ENCODE peak calls at places on chromosomes 11 and 22, in six cellular contexts. One of them, this sample, is unnamed.

GRCh38 chr11:24422371-24422770 is 74.5 kb upstream of the LUZP2 start:
- DNase-seq in IMR-90: peak
- DNase-seq in spleen: no peak
- DNase-seq in tibial nerve: no peak
- DNase-seq in A549: no peak
- DNase-seq in body of pancreas: no peak
- DNase-seq in this sample: no peak

GRCh38 chr11:114180301-114181055 is 115.7 kb upstream of the NNMT start:
- DNase-seq in IMR-90: no peak
- DNase-seq in spleen: no peak
- DNase-seq in tibial nerve: no peak
- DNase-seq in A549: no peak
- DNase-seq in body of pancreas: peak
- DNase-seq in this sample: no peak

GRCh38 chr22:48089601-48090331 is 1327.3 kb downstream of the TBC1D22A start:
- DNase-seq in IMR-90: no peak
- DNase-seq in spleen: peak
- DNase-seq in tibial nerve: peak
- DNase-seq in A549: peak
- DNase-seq in body of pancreas: peak
- DNase-seq in this sample: peak

GRCh38 chr11:62753736-62754603 is at the start of gene ZBTB3:
- DNase-seq in IMR-90: peak
- DNase-seq in spleen: peak
- DNase-seq in tibial nerve: peak
- DNase-seq in A549: peak
- DNase-seq in body of pancreas: peak
- DNase-seq in this sample: peak

GRCh38 chr22:30372915-30373314 is 14.3 kb downstream of the RNF215 start:
- DNase-seq in IMR-90: no peak
- DNase-seq in spleen: no peak
- DNase-seq in tibial nerve: no peak
- DNase-seq in A549: no peak
- DNase-seq in body of pancreas: no peak
- DNase-seq in this sample: no peak

GRCh38 chr11:104451193-104451592 is 287.2 kb upstream of the PDGFD start:
- DNase-seq in IMR-90: no peak
- DNase-seq in spleen: no peak
- DNase-seq in tibial nerve: no peak
- DNase-seq in A549: no peak
- DNase-seq in body of pancreas: peak
- DNase-seq in this sample: no peak

GRCh38 chr11:86740628-86741488 is 59.5 kb upstream of the PRSS23 start:
- DNase-seq in IMR-90: peak
- DNase-seq in spleen: no peak
- DNase-seq in tibial nerve: peak
- DNase-seq in A549: peak
- DNase-seq in body of pancreas: peak
- DNase-seq in this sample: no peak

GRCh38 chr11:86666193-86666592 is 6.2 kb downstream of the ME3 start:
- DNase-seq in IMR-90: no peak
- DNase-seq in spleen: no peak
- DNase-seq in tibial nerve: no peak
- DNase-seq in A549: no peak
- DNase-seq in body of pancreas: no peak
- DNase-seq in this sample: no peak

GRCh38 chr11:92380882-92381281 is 156.3 kb downstream of the FAT3 start:
- DNase-seq in IMR-90: peak
- DNase-seq in spleen: no peak
- DNase-seq in tibial nerve: no peak
- DNase-seq in A549: no peak
- DNase-seq in body of pancreas: no peak
- DNase-seq in this sample: no peak

GRCh38 chr11:59957094-59957493 is 6.7 kb upstream of the OOSP4A start:
- DNase-seq in IMR-90: no peak
- DNase-seq in spleen: no peak
- DNase-seq in tibial nerve: no peak
- DNase-seq in A549: no peak
- DNase-seq in body of pancreas: no peak
- DNase-seq in this sample: no peak

GRCh38 chr11:64712430-64713030 is 10.5 kb downstream of the NRXN2 start:
- DNase-seq in IMR-90: no peak
- DNase-seq in spleen: no peak
- DNase-seq in tibial nerve: no peak
- DNase-seq in A549: no peak
- DNase-seq in body of pancreas: no peak
- DNase-seq in this sample: no peak

GRCh38 chr11:86695391-86695790 is 23.0 kb upstream of the ME3 start:
- DNase-seq in IMR-90: peak
- DNase-seq in spleen: no peak
- DNase-seq in tibial nerve: no peak
- DNase-seq in A549: no peak
- DNase-seq in body of pancreas: no peak
- DNase-seq in this sample: no peak

GRCh38 chr11:71342951-71343827 is 90.8 kb upstream of the SHANK2 start:
- DNase-seq in IMR-90: peak
- DNase-seq in spleen: peak
- DNase-seq in tibial nerve: no peak
- DNase-seq in A549: peak
- DNase-seq in body of pancreas: peak
- DNase-seq in this sample: peak

GRCh38 chr11:44190883-44191230 is 95.4 kb downstream of the EXT2 start:
- DNase-seq in IMR-90: peak
- DNase-seq in spleen: no peak
- DNase-seq in tibial nerve: no peak
- DNase-seq in A549: no peak
- DNase-seq in body of pancreas: no peak
- DNase-seq in this sample: no peak

GRCh38 chr22:50182176-50183081 is 3.3 kb upstream of the TRABD start:
- DNase-seq in IMR-90: no peak
- DNase-seq in spleen: peak
- DNase-seq in tibial nerve: no peak
- DNase-seq in A549: no peak
- DNase-seq in body of pancreas: peak
- DNase-seq in this sample: no peak

GRCh38 chr22:49577168-49578060 is 250.3 kb downstream of the BRD1 start:
- DNase-seq in IMR-90: no peak
- DNase-seq in spleen: peak
- DNase-seq in tibial nerve: no peak
- DNase-seq in A549: no peak
- DNase-seq in body of pancreas: no peak
- DNase-seq in this sample: no peak

GRCh38 chr11:1150769-1151365 is 6.9 kb upstream of the MUC5AC start:
- DNase-seq in IMR-90: peak
- DNase-seq in spleen: no peak
- DNase-seq in tibial nerve: peak
- DNase-seq in A549: no peak
- DNase-seq in body of pancreas: no peak
- DNase-seq in this sample: no peak

GRCh38 chr11:111026241-111026640 is 219.3 kb upstream of the POU2AF2 start:
- DNase-seq in IMR-90: no peak
- DNase-seq in spleen: no peak
- DNase-seq in tibial nerve: no peak
- DNase-seq in A549: no peak
- DNase-seq in body of pancreas: no peak
- DNase-seq in this sample: no peak

GRCh38 chr22:37187552-37187890 is 526 bp downstream of the C1QTNF6 start:
- DNase-seq in IMR-90: peak
- DNase-seq in spleen: no peak
- DNase-seq in tibial nerve: no peak
- DNase-seq in A549: no peak
- DNase-seq in body of pancreas: no peak
- DNase-seq in this sample: no peak

GRCh38 chr22:24706050-24706449 is 68.5 kb downstream of the PIWIL3 start:
- DNase-seq in IMR-90: no peak
- DNase-seq in spleen: no peak
- DNase-seq in tibial nerve: no peak
- DNase-seq in A549: no peak
- DNase-seq in body of pancreas: no peak
- DNase-seq in this sample: no peak

GRCh38 chr11:9091044-9091936 is at the start of gene SCUBE2:
- DNase-seq in IMR-90: no peak
- DNase-seq in spleen: peak
- DNase-seq in tibial nerve: no peak
- DNase-seq in A549: peak
- DNase-seq in body of pancreas: no peak
- DNase-seq in this sample: no peak

GRCh38 chr11:19808076-19808911 is 95.7 kb downstream of the NAV2 start:
- DNase-seq in IMR-90: no peak
- DNase-seq in spleen: no peak
- DNase-seq in tibial nerve: no peak
- DNase-seq in A549: no peak
- DNase-seq in body of pancreas: no peak
- DNase-seq in this sample: no peak

GRCh38 chr22:41448189-41448808 is 1.7 kb upstream of the TOB2 start:
- DNase-seq in IMR-90: peak
- DNase-seq in spleen: peak
- DNase-seq in tibial nerve: peak
- DNase-seq in A549: peak
- DNase-seq in body of pancreas: peak
- DNase-seq in this sample: peak
- TF ChIP-seq POLR2A in IMR-90: no peak
- TF ChIP-seq POLR2A in spleen: peak
- TF ChIP-seq POLR2A in tibial nerve: peak
- TF ChIP-seq POLR2A in A549: no peak
- TF ChIP-seq POLR2A in body of pancreas: peak
- TF ChIP-seq POLR2A in this sample: peak

GRCh38 chr11:69383946-69384547 is 90.1 kb downstream of the MYEOV start:
- DNase-seq in IMR-90: no peak
- DNase-seq in spleen: peak
- DNase-seq in tibial nerve: no peak
- DNase-seq in A549: no peak
- DNase-seq in body of pancreas: no peak
- DNase-seq in this sample: no peak

GRCh38 chr11:69380921-69381581 is 87.1 kb downstream of the MYEOV start:
- DNase-seq in IMR-90: no peak
- DNase-seq in spleen: peak
- DNase-seq in tibial nerve: no peak
- DNase-seq in A549: no peak
- DNase-seq in body of pancreas: no peak
- DNase-seq in this sample: no peak

GRCh38 chr11:69383372-69383771 is 89.4 kb downstream of the MYEOV start:
- DNase-seq in IMR-90: no peak
- DNase-seq in spleen: peak
- DNase-seq in tibial nerve: no peak
- DNase-seq in A549: no peak
- DNase-seq in body of pancreas: no peak
- DNase-seq in this sample: no peak

GRCh38 chr11:69381681-69382130 is 87.8 kb downstream of the MYEOV start:
- DNase-seq in IMR-90: no peak
- DNase-seq in spleen: peak
- DNase-seq in tibial nerve: no peak
- DNase-seq in A549: no peak
- DNase-seq in body of pancreas: no peak
- DNase-seq in this sample: no peak

DNA sequence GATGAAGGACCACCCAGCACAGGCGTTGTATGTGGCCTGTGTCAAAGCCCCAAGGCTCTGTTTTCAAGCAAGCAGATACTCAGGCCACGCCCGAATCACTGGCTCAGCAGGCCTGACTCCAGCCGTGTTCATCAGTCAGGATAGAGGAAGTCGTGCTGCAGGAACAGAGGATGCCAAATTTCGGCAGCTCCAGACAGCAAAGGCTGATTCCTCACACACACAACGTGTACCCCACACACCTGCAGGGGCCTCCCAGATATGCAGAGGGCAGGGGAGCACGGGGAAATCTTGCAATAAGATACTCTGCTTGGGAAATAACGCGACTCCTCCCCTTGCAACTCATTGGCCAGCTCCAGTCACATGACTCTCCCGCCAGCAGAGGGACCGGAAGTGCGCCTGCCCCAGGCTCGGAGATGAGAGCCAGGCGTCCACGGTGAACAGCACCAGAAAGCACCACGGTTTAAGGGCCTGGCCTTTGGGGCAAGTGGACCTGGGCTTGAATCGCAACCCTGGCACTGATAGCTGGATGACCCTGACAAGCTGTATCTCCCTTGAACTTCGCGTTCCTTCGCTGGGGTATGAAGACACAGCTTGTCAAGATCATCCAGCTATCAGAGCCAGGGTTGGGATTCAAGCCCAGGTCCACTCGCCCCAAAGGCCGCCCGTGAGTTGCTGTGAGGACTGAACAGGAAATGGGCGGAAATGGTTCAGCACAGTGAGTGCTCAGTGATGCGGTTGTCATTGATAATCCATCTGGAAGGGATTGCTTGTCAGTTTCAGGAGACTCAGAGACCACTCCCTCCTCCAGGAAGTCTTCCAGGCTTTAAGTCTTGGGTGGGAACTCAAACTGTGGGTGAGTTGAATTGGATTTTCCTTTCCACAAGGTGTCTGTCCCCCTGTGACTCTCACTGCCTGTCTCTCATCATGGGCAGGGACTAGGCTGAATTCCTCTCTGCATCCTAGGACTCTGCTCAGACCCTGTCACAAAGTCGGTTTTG is 88.5 kb downstream of the MYEOV start:
- DNase-seq in IMR-90: no peak
- DNase-seq in spleen: peak
- DNase-seq in tibial nerve: no peak
- DNase-seq in A549: no peak
- DNase-seq in body of pancreas: no peak
- DNase-seq in this sample: no peak
- TF ChIP-seq POLR2A in IMR-90: no peak
- TF ChIP-seq POLR2A in spleen: no peak
- TF ChIP-seq POLR2A in tibial nerve: no peak
- TF ChIP-seq POLR2A in A549: no peak
- TF ChIP-seq POLR2A in body of pancreas: no peak
- TF ChIP-seq POLR2A in this sample: peak

GRCh38 chr22:35627267-35628041 is 10.3 kb upstream of the MB start:
- DNase-seq in IMR-90: peak
- DNase-seq in spleen: no peak
- DNase-seq in tibial nerve: peak
- DNase-seq in A549: peak
- DNase-seq in body of pancreas: peak
- DNase-seq in this sample: peak
- TF ChIP-seq POLR2A in IMR-90: no peak
- TF ChIP-seq POLR2A in spleen: no peak
- TF ChIP-seq POLR2A in tibial nerve: no peak
- TF ChIP-seq POLR2A in A549: no peak
- TF ChIP-seq POLR2A in body of pancreas: peak
- TF ChIP-seq POLR2A in this sample: peak

GRCh38 chr11:6319879-6320410 is 356 bp downstream of the CAVIN3 start:
- DNase-seq in IMR-90: peak
- DNase-seq in spleen: peak
- DNase-seq in tibial nerve: peak
- DNase-seq in A549: peak
- DNase-seq in body of pancreas: peak
- DNase-seq in this sample: no peak

GRCh38 chr11:6321961-6322362 is 1.7 kb upstream of the CAVIN3 start:
- DNase-seq in IMR-90: peak
- DNase-seq in spleen: no peak
- DNase-seq in tibial nerve: no peak
- DNase-seq in A549: no peak
- DNase-seq in body of pancreas: no peak
- DNase-seq in this sample: peak

GRCh38 chr11:6321356-6321755 is 1.1 kb upstream of the CAVIN3 start:
- DNase-seq in IMR-90: no peak
- DNase-seq in spleen: no peak
- DNase-seq in tibial nerve: no peak
- DNase-seq in A549: no peak
- DNase-seq in body of pancreas: no peak
- DNase-seq in this sample: no peak

GRCh38 chr11:6320411-6321207 is at the start of gene CAVIN3:
- DNase-seq in IMR-90: peak
- DNase-seq in spleen: peak
- DNase-seq in tibial nerve: peak
- DNase-seq in A549: peak
- DNase-seq in body of pancreas: peak
- DNase-seq in this sample: no peak

GRCh38 chr11:6319001-6319878 is 1.1 kb downstream of the CAVIN3 start:
- DNase-seq in IMR-90: peak
- DNase-seq in spleen: peak
- DNase-seq in tibial nerve: peak
- DNase-seq in A549: no peak
- DNase-seq in body of pancreas: peak
- DNase-seq in this sample: no peak
- TF ChIP-seq POLR2A in IMR-90: no peak
- TF ChIP-seq POLR2A in spleen: no peak
- TF ChIP-seq POLR2A in tibial nerve: no peak
- TF ChIP-seq POLR2A in A549: no peak
- TF ChIP-seq POLR2A in body of pancreas: peak
- TF ChIP-seq POLR2A in this sample: no peak

This sample was measured in H54.